ENCODE peak calls at places on chromosomes 6 and 20, in four cellular contexts. One of them, this sample, is unnamed.

GRCh38 chr6:34524989-34525388 is 31.1 kb downstream of the SPDEF start:
- DNase-seq in pulmonary artery endothelial cell: no peak
- DNase-seq in T-helper 9 cell: no peak
- DNase-seq in amniotic stem cell: no peak
- DNase-seq in this sample: no peak

GRCh38 chr20:59144179-59144830 is 19.3 kb upstream of the ZNF831 start:
- DNase-seq in pulmonary artery endothelial cell: no peak
- DNase-seq in T-helper 9 cell: no peak
- DNase-seq in amniotic stem cell: no peak
- DNase-seq in this sample: no peak

GRCh38 chr6:47698342-47698787 is at the start of gene ADGRF4:
- DNase-seq in pulmonary artery endothelial cell: no peak
- DNase-seq in T-helper 9 cell: no peak
- DNase-seq in amniotic stem cell: no peak
- DNase-seq in this sample: no peak

GRCh38 chr20:41654292-41654691 is 36.1 kb upstream of the CHD6 start:
- DNase-seq in pulmonary artery endothelial cell: no peak
- DNase-seq in T-helper 9 cell: no peak
- DNase-seq in amniotic stem cell: no peak
- DNase-seq in this sample: no peak

GRCh38 chr6:39997101-39997635 is 62.9 kb upstream of the MOCS1 start:
- DNase-seq in pulmonary artery endothelial cell: no peak
- DNase-seq in T-helper 9 cell: no peak
- DNase-seq in amniotic stem cell: no peak
- DNase-seq in this sample: no peak

GRCh38 chr20:47032969-47033578 is 138.4 kb downstream of the EYA2 start:
- DNase-seq in pulmonary artery endothelial cell: no peak
- DNase-seq in T-helper 9 cell: no peak
- DNase-seq in amniotic stem cell: no peak
- DNase-seq in this sample: no peak

GRCh38 chr20:16528078-16528477 is 45.2 kb downstream of the KIF16B start:
- DNase-seq in pulmonary artery endothelial cell: no peak
- DNase-seq in T-helper 9 cell: no peak
- DNase-seq in amniotic stem cell: no peak
- DNase-seq in this sample: no peak

GRCh38 chr6:97774973-97775372 is 492.0 kb upstream of the MMS22L start:
- DNase-seq in pulmonary artery endothelial cell: no peak
- DNase-seq in T-helper 9 cell: no peak
- DNase-seq in amniotic stem cell: no peak
- DNase-seq in this sample: no peak

GRCh38 chr20:59105581-59105980 is 58.0 kb upstream of the ZNF831 start:
- DNase-seq in pulmonary artery endothelial cell: no peak
- DNase-seq in T-helper 9 cell: no peak
- DNase-seq in amniotic stem cell: no peak
- DNase-seq in this sample: no peak

GRCh38 chr6:121858976-121859375 is 423.5 kb downstream of the GJA1 start:
- DNase-seq in pulmonary artery endothelial cell: no peak
- DNase-seq in T-helper 9 cell: no peak
- DNase-seq in amniotic stem cell: no peak
- DNase-seq in this sample: no peak

GRCh38 chr20:63955281-63955845 is 853 bp downstream of the UCKL1 start:
- DNase-seq in pulmonary artery endothelial cell: no peak
- DNase-seq in T-helper 9 cell: no peak
- DNase-seq in amniotic stem cell: no peak
- DNase-seq in this sample: no peak

GRCh38 chr6:128759901-128760300 is 123.0 kb upstream of the LAMA2 start:
- DNase-seq in pulmonary artery endothelial cell: no peak
- DNase-seq in T-helper 9 cell: no peak
- DNase-seq in amniotic stem cell: no peak
- DNase-seq in this sample: no peak

GRCh38 chr6:100685747-100686146 is 195.4 kb downstream of the ASCC3 start:
- DNase-seq in pulmonary artery endothelial cell: no peak
- DNase-seq in T-helper 9 cell: no peak
- DNase-seq in amniotic stem cell: no peak
- DNase-seq in this sample: no peak

GRCh38 chr6:136696783-136697364 is 95.4 kb downstream of the MAP3K5 start:
- DNase-seq in pulmonary artery endothelial cell: no peak
- DNase-seq in T-helper 9 cell: no peak
- DNase-seq in amniotic stem cell: no peak
- DNase-seq in this sample: no peak

GRCh38 chr6:15089569-15090144 is 156.2 kb upstream of the JARID2 start:
- DNase-seq in pulmonary artery endothelial cell: no peak
- DNase-seq in T-helper 9 cell: no peak
- DNase-seq in amniotic stem cell: no peak
- DNase-seq in this sample: no peak

GRCh38 chr20:316316-317068 is 8.9 kb upstream of the SOX12 start:
- DNase-seq in pulmonary artery endothelial cell: no peak
- DNase-seq in T-helper 9 cell: no peak
- DNase-seq in amniotic stem cell: no peak
- DNase-seq in this sample: no peak

This sample was measured in glomerular endothelial cell.